ENCODE peak calls at places on chromosomes 12 and 14, in six cellular contexts. One of them, this sample, is unnamed. For H3K9me3, the result is how much of the 10 kb centered on the place peaks cover.

GRCh38 chr14:60724080-60724618 is at the start of gene SIX4:
- DNase-seq in thoracic aorta: peak
- DNase-seq in neural progenitor cell: peak
- DNase-seq in heart right ventricle: peak
- DNase-seq in NT2/D1: no peak
- DNase-seq in pancreas: peak
- DNase-seq in this sample: peak

GRCh38 chr12:101459642-101460346 is 15.3 kb upstream of the SPIC start:
- DNase-seq in thoracic aorta: no peak
- DNase-seq in neural progenitor cell: no peak
- DNase-seq in heart right ventricle: no peak
- DNase-seq in NT2/D1: no peak
- DNase-seq in pancreas: no peak
- DNase-seq in this sample: no peak

GRCh38 chr14:61257469-61258057 is 23.6 kb downstream of the TMEM30B start:
- DNase-seq in thoracic aorta: no peak
- DNase-seq in neural progenitor cell: no peak
- DNase-seq in heart right ventricle: no peak
- DNase-seq in NT2/D1: no peak
- DNase-seq in pancreas: no peak
- DNase-seq in this sample: no peak

GRCh38 chr12:51777457-51777856 is 71.1 kb downstream of the FIGNL2 start:
- DNase-seq in thoracic aorta: no peak
- DNase-seq in neural progenitor cell: peak
- DNase-seq in heart right ventricle: no peak
- DNase-seq in NT2/D1: no peak
- DNase-seq in pancreas: no peak
- DNase-seq in this sample: no peak

GRCh38 chr12:67645571-67645970 is 3.0 kb upstream of the DYRK2 start:
- DNase-seq in thoracic aorta: no peak
- DNase-seq in neural progenitor cell: no peak
- DNase-seq in heart right ventricle: no peak
- DNase-seq in NT2/D1: no peak
- DNase-seq in pancreas: no peak
- DNase-seq in this sample: no peak

GRCh38 chr12:62917939-62918338 is 17.0 kb downstream of the PPM1H start:
- DNase-seq in thoracic aorta: no peak
- DNase-seq in neural progenitor cell: no peak
- DNase-seq in heart right ventricle: no peak
- DNase-seq in NT2/D1: no peak
- DNase-seq in pancreas: no peak
- DNase-seq in this sample: no peak

GRCh38 chr12:754871-755562 is 2.6 kb downstream of the WNK1 start:
- DNase-seq in thoracic aorta: no peak
- DNase-seq in neural progenitor cell: peak
- DNase-seq in heart right ventricle: no peak
- DNase-seq in NT2/D1: no peak
- DNase-seq in pancreas: no peak
- DNase-seq in this sample: no peak

GRCh38 chr12:54172102-54172630 is 16.6 kb downstream of the SMUG1 start:
- DNase-seq in thoracic aorta: no peak
- DNase-seq in neural progenitor cell: no peak
- DNase-seq in heart right ventricle: no peak
- DNase-seq in NT2/D1: no peak
- DNase-seq in pancreas: no peak
- DNase-seq in this sample: no peak

GRCh38 chr14:33515899-33516298 is 435.0 kb downstream of the EGLN3 start:
- DNase-seq in thoracic aorta: no peak
- DNase-seq in neural progenitor cell: no peak
- DNase-seq in heart right ventricle: no peak
- DNase-seq in NT2/D1: no peak
- DNase-seq in pancreas: no peak
- DNase-seq in this sample: no peak

GRCh38 chr12:84463756-84464495 is 448.7 kb downstream of the SLC6A15 start:
- DNase-seq in thoracic aorta: no peak
- DNase-seq in neural progenitor cell: no peak
- DNase-seq in heart right ventricle: no peak
- DNase-seq in NT2/D1: no peak
- DNase-seq in pancreas: no peak
- DNase-seq in this sample: no peak
- H3K9me3 ChIP-seq in thoracic aorta: under half
- H3K9me3 ChIP-seq in neural progenitor cell: under half
- H3K9me3 ChIP-seq in heart right ventricle: under half
- H3K9me3 ChIP-seq in NT2/D1: under half
- H3K9me3 ChIP-seq in pancreas: under half
- H3K9me3 ChIP-seq in this sample: under half

GRCh38 chr12:31897791-31898503 is 61.3 kb upstream of the RESF1 start:
- DNase-seq in thoracic aorta: no peak
- DNase-seq in neural progenitor cell: peak
- DNase-seq in heart right ventricle: peak
- DNase-seq in NT2/D1: no peak
- DNase-seq in pancreas: no peak
- DNase-seq in this sample: no peak
- H3K4me3 ChIP-seq in thoracic aorta: no peak
- H3K4me3 ChIP-seq in neural progenitor cell: no peak
- H3K4me3 ChIP-seq in heart right ventricle: no peak
- H3K4me3 ChIP-seq in NT2/D1: no peak
- H3K4me3 ChIP-seq in pancreas: no peak
- H3K4me3 ChIP-seq in this sample: no peak

GRCh38 chr14:53902307-53902706 is 54.3 kb downstream of the BMP4 start:
- DNase-seq in thoracic aorta: no peak
- DNase-seq in neural progenitor cell: no peak
- DNase-seq in heart right ventricle: no peak
- DNase-seq in NT2/D1: no peak
- DNase-seq in pancreas: no peak
- DNase-seq in this sample: no peak
- H3K9me3 ChIP-seq in thoracic aorta: under half
- H3K9me3 ChIP-seq in neural progenitor cell: under half
- H3K9me3 ChIP-seq in heart right ventricle: under half
- H3K9me3 ChIP-seq in NT2/D1: under half
- H3K9me3 ChIP-seq in pancreas: under half
- H3K9me3 ChIP-seq in this sample: under half

GRCh38 chr12:45877069-45877468 is 113.3 kb downstream of the SCAF11 start:
- DNase-seq in thoracic aorta: no peak
- DNase-seq in neural progenitor cell: no peak
- DNase-seq in heart right ventricle: no peak
- DNase-seq in NT2/D1: no peak
- DNase-seq in pancreas: no peak
- DNase-seq in this sample: no peak

GRCh38 chr12:45879363-45879895 is 110.9 kb downstream of the SCAF11 start:
- DNase-seq in thoracic aorta: no peak
- DNase-seq in neural progenitor cell: no peak
- DNase-seq in heart right ventricle: no peak
- DNase-seq in NT2/D1: no peak
- DNase-seq in pancreas: no peak
- DNase-seq in this sample: no peak

DNA sequence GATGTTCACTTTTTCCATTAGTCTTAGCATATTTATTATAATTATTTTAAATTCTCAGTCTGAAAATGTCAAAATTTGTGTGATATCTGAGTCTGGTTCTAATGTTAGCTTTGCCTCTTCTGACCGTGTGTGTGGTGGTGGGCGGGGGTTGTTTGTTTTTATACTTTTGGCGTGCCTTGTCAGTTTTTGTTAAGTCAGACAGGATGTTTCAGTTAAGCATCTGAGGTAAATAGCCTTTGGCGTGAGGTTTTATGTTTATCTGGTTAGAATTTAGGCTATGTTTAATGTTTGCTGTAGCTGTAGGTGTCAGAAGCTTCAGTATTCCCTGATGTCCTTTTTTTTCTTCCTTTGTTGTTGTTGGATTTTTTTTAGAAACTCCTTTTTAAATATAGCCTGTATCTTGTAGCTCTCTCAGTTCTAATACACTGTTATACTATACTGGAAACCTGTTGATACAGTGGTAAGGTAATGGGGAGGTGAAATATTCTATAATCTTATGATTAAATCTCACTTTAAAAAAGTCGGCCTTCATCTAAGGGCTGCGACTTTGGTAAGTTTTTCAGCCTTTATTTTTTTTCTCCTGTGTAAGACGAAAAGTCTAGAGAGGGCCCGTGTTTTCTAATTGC is 111.6 kb downstream of the SCAF11 start:
- DNase-seq in thoracic aorta: no peak
- DNase-seq in neural progenitor cell: no peak
- DNase-seq in heart right ventricle: no peak
- DNase-seq in NT2/D1: no peak
- DNase-seq in pancreas: no peak
- DNase-seq in this sample: no peak
- H3K4me3 ChIP-seq in thoracic aorta: no peak
- H3K4me3 ChIP-seq in neural progenitor cell: no peak
- H3K4me3 ChIP-seq in heart right ventricle: no peak
- H3K4me3 ChIP-seq in NT2/D1: no peak
- H3K4me3 ChIP-seq in pancreas: no peak
- H3K4me3 ChIP-seq in this sample: no peak

DNA sequence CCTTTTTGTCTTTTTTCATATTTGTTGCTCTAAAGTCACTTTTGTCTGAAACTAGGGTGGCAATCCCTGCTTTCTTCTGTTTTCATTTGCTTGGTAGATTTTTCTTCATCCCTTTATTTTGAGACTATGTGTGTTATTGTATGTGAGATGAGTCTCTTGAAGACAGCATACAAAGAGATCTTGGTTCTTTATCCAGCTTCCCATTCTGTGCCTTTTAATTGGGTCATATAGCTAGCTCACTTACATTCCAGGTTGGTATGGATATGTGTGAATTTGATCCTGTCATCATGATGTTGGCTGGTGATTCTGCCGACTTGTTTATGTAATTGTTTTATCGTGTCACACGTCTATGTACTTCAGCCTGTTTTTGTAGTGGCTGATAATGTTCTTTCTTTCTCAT is 267.7 kb upstream of the MGAT4C start:
- DNase-seq in thoracic aorta: no peak
- DNase-seq in neural progenitor cell: no peak
- DNase-seq in heart right ventricle: no peak
- DNase-seq in NT2/D1: no peak
- DNase-seq in pancreas: no peak
- DNase-seq in this sample: no peak
- H3K9me3 ChIP-seq in thoracic aorta: under half
- H3K9me3 ChIP-seq in neural progenitor cell: under half
- H3K9me3 ChIP-seq in heart right ventricle: under half
- H3K9me3 ChIP-seq in NT2/D1: under half
- H3K9me3 ChIP-seq in pancreas: under half
- H3K9me3 ChIP-seq in this sample: under half

DNA sequence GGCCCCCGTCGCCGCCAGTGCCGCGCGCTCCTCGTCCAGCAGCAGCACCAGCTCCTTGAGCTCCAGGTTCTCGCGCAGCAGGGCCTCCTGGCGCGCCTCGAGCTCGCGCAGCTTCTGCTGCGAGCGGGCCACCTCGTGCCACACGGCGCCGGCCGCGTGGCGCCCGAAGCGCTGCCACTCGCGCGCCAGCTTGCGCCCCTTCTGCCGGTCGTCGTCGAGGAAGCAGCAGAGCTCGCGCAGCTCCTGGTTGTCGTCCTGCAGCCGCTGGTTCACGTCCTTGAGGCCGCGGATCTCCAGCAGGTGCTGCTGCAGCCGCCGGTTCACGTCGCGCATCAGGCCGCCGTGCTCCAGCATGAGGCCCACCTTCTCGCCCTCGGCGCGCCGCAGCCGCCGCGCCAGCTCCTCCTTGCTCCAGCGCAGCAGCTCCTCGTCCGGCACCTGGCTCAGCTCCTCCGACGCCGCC is 505 bp downstream of the CCDC85C start:
- DNase-seq in thoracic aorta: no peak
- DNase-seq in neural progenitor cell: peak
- DNase-seq in heart right ventricle: peak
- DNase-seq in NT2/D1: no peak
- DNase-seq in pancreas: peak
- DNase-seq in this sample: no peak
- H3K4me3 ChIP-seq in thoracic aorta: peak
- H3K4me3 ChIP-seq in neural progenitor cell: peak
- H3K4me3 ChIP-seq in heart right ventricle: peak
- H3K4me3 ChIP-seq in NT2/D1: peak
- H3K4me3 ChIP-seq in pancreas: peak
- H3K4me3 ChIP-seq in this sample: peak

DNA sequence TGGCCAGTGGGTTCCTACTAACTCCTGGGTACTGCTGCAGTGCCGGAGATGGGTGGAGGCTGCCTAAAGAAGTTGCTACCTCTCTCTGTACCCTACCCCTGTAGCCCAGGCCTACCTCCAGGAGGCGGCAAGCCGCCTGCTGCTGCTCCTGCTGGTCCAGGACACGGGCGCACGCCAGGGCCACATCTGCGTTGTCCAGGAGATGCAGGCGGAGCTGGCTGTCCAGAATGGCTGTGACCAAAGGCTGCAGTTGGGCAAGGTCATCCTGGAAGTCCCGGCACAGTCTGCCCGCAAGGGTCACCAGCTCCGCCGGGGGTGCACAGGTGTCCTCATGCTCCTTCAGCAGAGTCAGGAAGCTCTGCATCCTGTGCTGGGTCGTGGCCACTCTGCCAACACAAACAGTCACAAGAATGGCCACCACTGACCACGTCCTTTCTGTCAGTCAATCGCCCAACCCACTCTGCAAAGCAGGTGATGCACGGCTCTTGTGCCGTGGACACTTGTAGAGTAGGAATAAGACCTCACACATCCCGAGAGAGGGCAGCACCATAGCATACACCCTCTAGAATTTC is 1.6 kb downstream of the ANHX start:
- DNase-seq in thoracic aorta: no peak
- DNase-seq in neural progenitor cell: no peak
- DNase-seq in heart right ventricle: no peak
- DNase-seq in NT2/D1: no peak
- DNase-seq in pancreas: no peak
- DNase-seq in this sample: no peak
- H3K9me3 ChIP-seq in thoracic aorta: under half
- H3K9me3 ChIP-seq in neural progenitor cell: under half
- H3K9me3 ChIP-seq in heart right ventricle: half or more
- H3K9me3 ChIP-seq in NT2/D1: under half
- H3K9me3 ChIP-seq in pancreas: under half
- H3K9me3 ChIP-seq in this sample: under half

DNA sequence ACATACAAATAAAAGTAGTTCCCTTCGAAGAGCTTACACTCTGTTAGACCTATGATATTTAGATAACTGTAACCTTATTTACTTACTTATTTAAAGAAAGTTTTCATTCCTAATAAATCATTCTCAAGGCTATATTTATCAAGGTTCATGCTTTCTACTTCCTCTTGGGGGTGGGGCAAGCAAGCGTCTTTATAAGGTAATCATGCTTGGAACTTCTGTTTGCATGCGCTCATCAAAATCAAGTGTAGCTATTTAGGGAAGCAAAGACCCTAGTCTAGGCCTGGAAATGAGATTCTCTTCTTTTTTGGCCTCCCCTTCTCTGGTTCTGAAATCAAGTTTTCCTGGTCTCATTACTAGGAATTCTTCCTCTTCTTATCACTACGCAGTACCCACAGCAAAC is 766 bp downstream of the RERG start:
- DNase-seq in thoracic aorta: no peak
- DNase-seq in neural progenitor cell: no peak
- DNase-seq in heart right ventricle: peak
- DNase-seq in NT2/D1: no peak
- DNase-seq in pancreas: no peak
- DNase-seq in this sample: peak
- H3K4me3 ChIP-seq in thoracic aorta: peak
- H3K4me3 ChIP-seq in neural progenitor cell: peak
- H3K4me3 ChIP-seq in heart right ventricle: peak
- H3K4me3 ChIP-seq in NT2/D1: no peak
- H3K4me3 ChIP-seq in pancreas: no peak
- H3K4me3 ChIP-seq in this sample: peak

DNA sequence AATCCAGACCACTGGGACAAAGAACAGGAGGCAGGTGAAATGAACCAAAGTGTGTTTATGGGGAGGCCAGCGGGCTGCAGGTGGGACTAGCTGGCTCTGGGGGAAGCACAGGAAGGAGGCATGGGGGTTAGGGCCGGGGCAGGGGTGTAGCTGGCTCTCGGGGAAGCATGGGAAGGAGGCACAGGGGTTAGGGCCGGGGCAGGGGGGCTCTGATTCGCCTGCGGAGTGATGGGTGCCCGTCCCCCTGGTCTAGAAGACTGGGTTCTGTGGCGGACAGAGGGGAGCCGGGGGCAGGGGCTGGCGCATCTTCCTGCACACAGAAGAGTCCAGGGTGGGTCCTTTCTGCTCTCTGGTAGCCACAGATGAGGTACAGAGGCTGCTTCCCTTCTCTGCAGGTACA is 310.3 kb downstream of the TMEM121 start:
- DNase-seq in thoracic aorta: no peak
- DNase-seq in neural progenitor cell: no peak
- DNase-seq in heart right ventricle: no peak
- DNase-seq in NT2/D1: no peak
- DNase-seq in pancreas: no peak
- DNase-seq in this sample: no peak
- H3K9me3 ChIP-seq in thoracic aorta: under half
- H3K9me3 ChIP-seq in neural progenitor cell: under half
- H3K9me3 ChIP-seq in heart right ventricle: under half
- H3K9me3 ChIP-seq in NT2/D1: under half
- H3K9me3 ChIP-seq in pancreas: under half
- H3K9me3 ChIP-seq in this sample: under half